ENCODE peak calls at places on chromosome 18, in seven cellular contexts. O, I, N, A, R, Y and M are unnamed samples. For H3K36me3, the result is how much of the 10 kb centered on the place peaks cover.

GRCh38 chr18:63970803-63971191 is 916 bp downstream of the SERPINB8 start:
- DNase-seq in O (no peak), I (peak), N (peak), A (no peak), R (peak), Y (peak), M (no peak)

GRCh38 chr18:66377291-66377690 is 226.6 kb downstream of the CDH19 start:
- DNase-seq in O (no peak), I (no peak), N (no peak), A (no peak), R (no peak), Y (no peak), M (no peak)

GRCh38 chr18:43952398-43952797 is 675.1 kb upstream of the SYT4 start:
- DNase-seq in O (no peak), I (no peak), N (no peak), A (no peak), R (no peak), Y (no peak), M (no peak)

GRCh38 chr18:1522249-1522615 is 617.6 kb downstream of the ADCYAP1 start:
- DNase-seq in O (no peak), I (no peak), N (no peak), A (no peak), R (no peak), Y (no peak), M (no peak)

GRCh38 chr18:77647472-77647871 is 397.8 kb downstream of the GALR1 start:
- DNase-seq in O (no peak), I (no peak), N (no peak), A (no peak), R (no peak), Y (no peak), M (no peak)

GRCh38 chr18:78813156-78813555 is 166.5 kb upstream of the SALL3 start:
- DNase-seq in O (no peak), I (no peak), N (no peak), A (no peak), R (no peak), Y (no peak), M (no peak)

GRCh38 chr18:6592522-6592921 is 137.0 kb upstream of the ARHGAP28 start:
- DNase-seq in O (no peak), I (no peak), N (no peak), A (no peak), R (no peak), Y (no peak), M (no peak)

GRCh38 chr18:11309172-11309571 is 159.8 kb upstream of the PIEZO2 start:
- DNase-seq in O (no peak), I (no peak), N (no peak), A (no peak), R (no peak), Y (no peak), M (peak)

GRCh38 chr18:13452448-13452811 is 233.9 kb downstream of the LDLRAD4 start:
- DNase-seq in O (peak), I (no peak), N (peak), A (no peak), R (no peak), Y (no peak), M (no peak)

GRCh38 chr18:47175283-47175894 is 775 bp downstream of the IER3IP1 start:
- DNase-seq in O (no peak), I (no peak), N (no peak), A (no peak), R (peak), Y (no peak), M (peak)

GRCh38 chr18:34760444-34760843 is 50.3 kb downstream of the DTNA start:
- DNase-seq in O (no peak), I (no peak), N (no peak), A (no peak), R (no peak), Y (peak), M (no peak)

GRCh38 chr18:79442508-79443221 is 46.9 kb downstream of the NFATC1 start:
- DNase-seq in O (no peak), I (no peak), N (no peak), A (no peak), R (no peak), Y (no peak), M (no peak)

GRCh38 chr18:10242922-10243680 is 211.3 kb upstream of the APCDD1 start:
- DNase-seq in O (no peak), I (no peak), N (no peak), A (peak), R (no peak), Y (no peak), M (no peak)

GRCh38 chr18:77765468-77765867 is 515.8 kb downstream of the GALR1 start:
- DNase-seq in O (no peak), I (no peak), N (no peak), A (peak), R (no peak), Y (no peak), M (peak)

GRCh38 chr18:985301-985700 is 80.6 kb downstream of the ADCYAP1 start:
- DNase-seq in O (no peak), I (no peak), N (no peak), A (no peak), R (no peak), Y (peak), M (peak)

GRCh38 chr18:28149810-28150420 is 27.0 kb downstream of the CDH2 start:
- DNase-seq in O (no peak), I (no peak), N (no peak), A (no peak), R (no peak), Y (peak), M (no peak)

GRCh38 chr18:26003391-26003790 is 87.0 kb downstream of the SS18 start:
- DNase-seq in O (no peak), I (peak), N (no peak), A (no peak), R (no peak), Y (no peak), M (peak)

GRCh38 chr18:286515-287310 is 18.9 kb upstream of the THOC1 start:
- DNase-seq in O (no peak), I (no peak), N (no peak), A (no peak), R (no peak), Y (no peak), M (no peak)

GRCh38 chr18:54238181-54238936 is 13.9 kb upstream of the MBD2 start:
- DNase-seq in O (no peak), I (no peak), N (no peak), A (no peak), R (no peak), Y (no peak), M (no peak)

GRCh38 chr18:5456577-5457466 is 87.0 kb downstream of the EPB41L3 start:
- DNase-seq in O (peak), I (no peak), N (no peak), A (no peak), R (no peak), Y (no peak), M (no peak)

GRCh38 chr18:51666717-51667320 is 469.3 kb upstream of the MEX3C start:
- DNase-seq in O (no peak), I (peak), N (no peak), A (no peak), R (no peak), Y (peak), M (peak)

GRCh38 chr18:67043276-67043675 is 439.4 kb upstream of the CDH19 start:
- DNase-seq in O (no peak), I (no peak), N (no peak), A (no peak), R (no peak), Y (no peak), M (peak)

GRCh38 chr18:77522031-77522675 is 272.5 kb downstream of the GALR1 start:
- DNase-seq in O (no peak), I (no peak), N (no peak), A (no peak), R (no peak), Y (no peak), M (no peak)

GRCh38 chr18:43794363-43794762 is 517.1 kb upstream of the SYT4 start:
- DNase-seq in O (no peak), I (no peak), N (no peak), A (no peak), R (no peak), Y (no peak), M (no peak)

GRCh38 chr18:50281972-50282520 is 723 bp upstream of the MBD1 start:
- DNase-seq in O (no peak), I (no peak), N (no peak), A (no peak), R (no peak), Y (no peak), M (no peak)

GRCh38 chr18:50282521-50283335 is 1.4 kb upstream of the MBD1 start:
- DNase-seq in O (no peak), I (peak), N (no peak), A (no peak), R (no peak), Y (no peak), M (no peak)

GRCh38 chr18:50284226-50284885 is 3.0 kb upstream of the MBD1 start:
- DNase-seq in O (peak), I (no peak), N (no peak), A (no peak), R (no peak), Y (no peak), M (no peak)

GRCh38 chr18:50285071-50285470 is 2.4 kb downstream of the CXXC1 start:
- DNase-seq in O (no peak), I (no peak), N (no peak), A (no peak), R (no peak), Y (no peak), M (no peak)

DNA sequence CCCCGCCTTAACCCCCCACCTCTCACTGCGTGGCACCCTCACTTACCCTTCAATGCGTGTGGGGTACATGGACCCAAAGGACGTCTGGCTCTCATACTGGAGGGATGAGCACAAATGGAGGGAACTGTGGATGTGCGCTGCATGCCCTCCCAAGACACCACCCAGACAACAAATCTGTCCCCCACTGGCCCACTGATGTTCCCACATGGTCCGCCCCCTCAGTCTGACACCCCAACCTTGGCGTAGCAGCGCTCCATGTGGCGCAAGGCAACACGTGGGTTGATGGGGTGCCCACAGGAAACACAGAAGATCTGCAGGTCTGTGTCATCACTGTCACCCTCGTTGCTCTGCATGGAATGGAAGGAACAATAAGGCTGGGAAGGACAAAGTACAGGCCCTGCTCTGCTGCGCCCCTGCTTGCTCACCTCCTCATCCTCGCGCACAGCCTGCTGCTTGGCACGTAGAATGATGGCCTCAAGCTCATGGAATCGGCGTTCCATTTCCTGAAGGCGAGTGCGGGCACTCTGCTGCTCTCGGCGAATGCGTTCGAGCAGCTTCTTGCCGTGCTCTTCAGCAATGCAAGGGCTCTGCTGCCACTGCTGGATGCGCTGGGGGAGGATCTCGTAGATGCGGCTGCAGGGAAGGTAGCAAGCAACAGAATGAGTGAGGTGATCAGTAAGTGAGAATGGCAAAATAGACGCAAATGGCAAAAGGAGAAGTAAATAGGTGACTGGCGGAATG is 2.3 kb upstream of the MBD1 start:
- DNase-seq in O (no peak), I (no peak), N (no peak), A (no peak), R (no peak), Y (no peak), M (no peak)
- H3K36me3 ChIP-seq in O (under half), I (under half), N (under half), A (half or more), R (under half), Y (under half), M (under half)

GRCh38 chr18:58996131-58996632 is 131.5 kb downstream of the ZNF532 start:
- DNase-seq in O (no peak), I (no peak), N (no peak), A (no peak), R (no peak), Y (no peak), M (no peak)
- H3K4me3 ChIP-seq in O (no peak), I (no peak), N (no peak), A (no peak), R (no peak), Y (peak), M (no peak)

GRCh38 chr18:9008203-9008708 is 94.2 kb upstream of the NDUFV2 start:
- DNase-seq in O (no peak), I (no peak), N (no peak), A (peak), R (no peak), Y (no peak), M (no peak)

GRCh38 chr18:9013926-9014373 is 88.5 kb upstream of the NDUFV2 start:
- DNase-seq in O (no peak), I (no peak), N (no peak), A (no peak), R (no peak), Y (no peak), M (no peak)

GRCh38 chr18:9009703-9010488 is 92.6 kb upstream of the NDUFV2 start:
- DNase-seq in O (no peak), I (no peak), N (no peak), A (peak), R (no peak), Y (no peak), M (no peak)

GRCh38 chr18:9011431-9011830 is 91.1 kb upstream of the NDUFV2 start:
- DNase-seq in O (no peak), I (no peak), N (no peak), A (no peak), R (no peak), Y (no peak), M (no peak)

GRCh38 chr18:9008709-9009635 is 93.5 kb upstream of the NDUFV2 start:
- DNase-seq in O (no peak), I (no peak), N (no peak), A (peak), R (no peak), Y (no peak), M (peak)
- H3K36me3 ChIP-seq in O (under half), I (under half), N (under half), A (under half), R (under half), Y (under half), M (under half)

GRCh38 chr18:33074125-33074524 is 301.3 kb upstream of the KLHL14 start:
- DNase-seq in O (no peak), I (no peak), N (no peak), A (no peak), R (no peak), Y (no peak), M (no peak)
- H3K4me3 ChIP-seq in O (no peak), I (no peak), N (no peak), A (no peak), R (no peak), Y (no peak), M (no peak)

DNA sequence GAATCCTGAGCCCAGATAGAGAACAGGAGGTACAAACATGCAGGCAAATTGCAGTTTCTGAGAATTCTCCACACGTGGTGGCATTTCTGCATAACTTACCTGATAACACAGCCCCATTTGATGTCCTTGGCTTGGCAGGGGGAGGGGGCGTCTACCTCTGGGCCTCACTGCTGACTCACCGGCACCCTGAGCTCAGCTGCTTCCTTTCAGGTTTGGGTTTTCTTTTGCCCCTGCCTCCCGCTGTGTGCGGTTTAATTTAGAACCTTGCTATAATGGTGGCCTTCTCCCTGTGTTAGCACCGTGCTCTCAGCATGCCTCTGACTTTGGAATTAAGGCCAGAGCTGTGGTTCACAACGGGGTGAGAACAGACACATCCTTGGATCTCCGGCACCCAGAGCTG is 4.4 kb downstream of the CTIF start:
- DNase-seq in O (peak), I (peak), N (no peak), A (peak), R (no peak), Y (no peak), M (no peak)
- H3K36me3 ChIP-seq in O (under half), I (under half), N (under half), A (under half), R (under half), Y (under half), M (under half)

GRCh38 chr18:23237524-23238151 is 102.4 kb downstream of the CABLES1 start:
- DNase-seq in O (peak), I (no peak), N (peak), A (peak), R (peak), Y (peak), M (no peak)

GRCh38 chr18:23238651-23239349 is 103.5 kb downstream of the CABLES1 start:
- DNase-seq in O (no peak), I (no peak), N (no peak), A (no peak), R (no peak), Y (no peak), M (no peak)

GRCh38 chr18:23239350-23239692 is 104.0 kb downstream of the CABLES1 start:
- DNase-seq in O (no peak), I (no peak), N (no peak), A (no peak), R (no peak), Y (no peak), M (no peak)

GRCh38 chr18:23236876-23237468 is 101.7 kb downstream of the CABLES1 start:
- DNase-seq in O (no peak), I (no peak), N (no peak), A (no peak), R (no peak), Y (no peak), M (no peak)

GRCh38 chr18:23238152-23238531 is 102.9 kb downstream of the CABLES1 start:
- DNase-seq in O (no peak), I (no peak), N (peak), A (peak), R (peak), Y (no peak), M (no peak)
- H3K4me3 ChIP-seq in O (no peak), I (no peak), N (peak), A (no peak), R (peak), Y (peak), M (no peak)

GRCh38 chr18:12345491-12346239 is 31.4 kb downstream of the AFG3L2 start:
- DNase-seq in O (no peak), I (no peak), N (no peak), A (no peak), R (no peak), Y (no peak), M (no peak)
- H3K36me3 ChIP-seq in O (under half), I (under half), N (half or more), A (half or more), R (under half), Y (half or more), M (under half)

DNA sequence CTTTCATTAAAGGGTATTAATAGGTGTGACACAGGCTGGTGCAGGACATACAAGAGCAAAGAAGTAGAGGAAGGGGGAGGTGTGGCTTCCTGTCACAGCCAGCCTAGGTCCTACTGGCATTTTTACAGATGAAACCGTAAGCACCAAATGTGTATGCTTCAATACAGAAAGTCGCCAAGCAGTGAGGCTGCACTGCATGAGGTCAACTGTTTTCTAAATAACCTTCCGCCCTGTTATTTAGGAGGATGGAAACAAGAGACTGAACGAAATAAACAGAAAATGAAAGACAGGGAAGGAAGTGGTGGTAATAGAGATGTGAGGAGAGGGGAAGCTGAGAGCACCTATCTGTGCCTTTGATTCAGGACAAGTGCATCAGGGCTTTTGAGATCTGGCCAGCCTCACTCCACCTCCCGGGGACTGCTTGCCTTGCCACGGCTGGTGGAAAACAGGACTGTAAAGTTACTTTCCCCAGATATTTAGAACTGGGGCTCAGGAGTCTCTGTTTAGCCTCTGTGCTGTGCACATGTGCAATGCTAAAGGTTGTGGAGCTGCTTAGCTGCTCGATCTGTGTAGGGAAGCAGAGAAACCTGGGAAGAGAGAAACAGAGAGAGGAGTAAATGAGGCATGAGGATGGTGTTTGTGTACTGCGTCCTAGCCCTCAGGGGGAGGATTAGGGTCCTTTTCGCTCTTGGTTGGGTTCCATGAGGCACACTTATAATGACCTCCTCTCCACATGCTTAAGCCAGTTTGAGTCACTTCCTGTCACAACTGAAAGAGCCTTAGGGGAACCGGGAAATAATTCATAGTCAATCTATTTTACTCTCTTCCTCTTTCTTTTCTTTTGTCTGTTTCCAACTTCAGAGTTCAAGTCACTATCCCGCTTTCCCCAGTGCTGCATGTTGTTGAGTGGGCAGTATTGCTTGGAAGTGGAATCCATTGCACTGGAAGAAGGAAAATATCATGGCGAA is 62.3 kb upstream of the BOD1L2 start:
- DNase-seq in O (no peak), I (no peak), N (no peak), A (no peak), R (no peak), Y (no peak), M (no peak)
- H3K4me3 ChIP-seq in O (no peak), I (no peak), N (no peak), A (no peak), R (no peak), Y (no peak), M (no peak)